ENCODE peak calls at places on chromosome 2, in five cellular contexts. One of them, this sample, is unnamed.
A peak's percentile ranks its signal among the peaks of the same experiment; 100 is the strongest.

GRCh38 chr2:71827146-71827874 is 320.4 kb downstream of the CYP26B1 start:
- DNase-seq in HL-60: no peak
- DNase-seq in astrocyte of the cerebellum: no peak
- DNase-seq in AG09309: no peak
- DNase-seq in fibroblast of villous mesenchyme: no peak
- DNase-seq in this sample: no peak

GRCh38 chr2:224671731-224672130 is 44.4 kb downstream of the CCDC195 start:
- DNase-seq in AG09309: no peak
- DNase-seq in HL-60: no peak
- DNase-seq in astrocyte of the cerebellum: no peak
- DNase-seq in fibroblast of villous mesenchyme: no peak
- DNase-seq in this sample: no peak

GRCh38 chr2:156800065-156800556 is 363.9 kb downstream of the GPD2 start:
- DNase-seq in astrocyte of the cerebellum: no peak
- DNase-seq in AG09309: no peak
- DNase-seq in HL-60: no peak
- DNase-seq in fibroblast of villous mesenchyme: no peak
- DNase-seq in this sample: no peak

GRCh38 chr2:98805412-98806265 is 74.7 kb upstream of the MGAT4A start:
- DNase-seq in AG09309: peak; percentile 41
- DNase-seq in astrocyte of the cerebellum: peak; percentile 15
- DNase-seq in HL-60: peak; percentile 100
- DNase-seq in fibroblast of villous mesenchyme: peak; percentile 34
- DNase-seq in this sample: peak; percentile 42

GRCh38 chr2:227816507-227817274 is 3.0 kb downstream of the CCL20 start:
- DNase-seq in fibroblast of villous mesenchyme: peak; percentile 71
- DNase-seq in AG09309: no peak
- DNase-seq in astrocyte of the cerebellum: peak; percentile 15
- DNase-seq in HL-60: peak; percentile 71
- DNase-seq in this sample: no peak

GRCh38 chr2:43300781-43301586 is 74.6 kb upstream of the ZFP36L2 start:
- DNase-seq in fibroblast of villous mesenchyme: no peak
- DNase-seq in HL-60: no peak
- DNase-seq in AG09309: no peak
- DNase-seq in astrocyte of the cerebellum: no peak
- DNase-seq in this sample: no peak

GRCh38 chr2:10352361-10352760 is 49.7 kb downstream of the HPCAL1 start:
- DNase-seq in HL-60: no peak
- DNase-seq in fibroblast of villous mesenchyme: no peak
- DNase-seq in AG09309: no peak
- DNase-seq in astrocyte of the cerebellum: no peak
- DNase-seq in this sample: no peak

GRCh38 chr2:120875431-120875830 is 139.8 kb downstream of the GLI2 start:
- DNase-seq in fibroblast of villous mesenchyme: peak; percentile 77
- DNase-seq in astrocyte of the cerebellum: no peak
- DNase-seq in HL-60: no peak
- DNase-seq in AG09309: no peak
- DNase-seq in this sample: no peak

GRCh38 chr2:122539920-122540319 is 784.5 kb downstream of the TSN start:
- DNase-seq in AG09309: no peak
- DNase-seq in astrocyte of the cerebellum: no peak
- DNase-seq in fibroblast of villous mesenchyme: no peak
- DNase-seq in HL-60: no peak
- DNase-seq in this sample: no peak

GRCh38 chr2:234495801-234496441 is 960 bp downstream of the ARL4C start:
- DNase-seq in HL-60: peak; percentile 7
- DNase-seq in astrocyte of the cerebellum: no peak
- DNase-seq in AG09309: no peak
- DNase-seq in fibroblast of villous mesenchyme: peak; percentile 29
- DNase-seq in this sample: no peak

GRCh38 chr2:217956895-217957457 is 45.8 kb downstream of the TNS1 start:
- DNase-seq in astrocyte of the cerebellum: no peak
- DNase-seq in HL-60: no peak
- DNase-seq in fibroblast of villous mesenchyme: no peak
- DNase-seq in AG09309: no peak
- DNase-seq in this sample: no peak

GRCh38 chr2:33420726-33421125 is 55.7 kb upstream of the RASGRP3 start:
- DNase-seq in astrocyte of the cerebellum: peak; percentile 31
- DNase-seq in fibroblast of villous mesenchyme: no peak
- DNase-seq in HL-60: no peak
- DNase-seq in AG09309: no peak
- DNase-seq in this sample: no peak

GRCh38 chr2:215137741-215138340 is 585 bp downstream of the ABCA12 start:
- DNase-seq in fibroblast of villous mesenchyme: peak; percentile 23
- DNase-seq in AG09309: no peak
- DNase-seq in HL-60: no peak
- DNase-seq in astrocyte of the cerebellum: peak; percentile 36
- DNase-seq in this sample: peak; percentile 21

GRCh38 chr2:854460-854859 is 96.2 kb upstream of the SNTG2 start:
- DNase-seq in AG09309: no peak
- DNase-seq in HL-60: no peak
- DNase-seq in astrocyte of the cerebellum: no peak
- DNase-seq in fibroblast of villous mesenchyme: peak; percentile 3
- DNase-seq in this sample: no peak

GRCh38 chr2:178997477-178997876 is 52.5 kb downstream of the CCDC141 start:
- DNase-seq in fibroblast of villous mesenchyme: no peak
- DNase-seq in HL-60: no peak
- DNase-seq in astrocyte of the cerebellum: no peak
- DNase-seq in AG09309: no peak
- DNase-seq in this sample: no peak

GRCh38 chr2:224645722-224646121 is 60.6 kb upstream of the CUL3 start:
- DNase-seq in fibroblast of villous mesenchyme: no peak
- DNase-seq in astrocyte of the cerebellum: no peak
- DNase-seq in AG09309: no peak
- DNase-seq in HL-60: no peak
- DNase-seq in this sample: no peak

GRCh38 chr2:177753682-177754475 is 318.7 kb downstream of the PDE11A start:
- DNase-seq in HL-60: peak; percentile 57
- DNase-seq in fibroblast of villous mesenchyme: peak; percentile 94
- DNase-seq in astrocyte of the cerebellum: peak; percentile 59
- DNase-seq in AG09309: peak; percentile 45
- DNase-seq in this sample: peak; percentile 69

GRCh38 chr2:238097988-238098853 is 1.9 kb upstream of the ESPNL start:
- DNase-seq in AG09309: no peak
- DNase-seq in astrocyte of the cerebellum: peak; percentile 36
- DNase-seq in HL-60: peak; percentile 65
- DNase-seq in fibroblast of villous mesenchyme: peak; percentile 78
- DNase-seq in this sample: peak; percentile 4

GRCh38 chr2:96207073-96207777 is 1.4 kb downstream of the STARD7 start:
- DNase-seq in HL-60: no peak
- DNase-seq in astrocyte of the cerebellum: no peak
- DNase-seq in fibroblast of villous mesenchyme: peak; percentile 55
- DNase-seq in AG09309: no peak
- DNase-seq in this sample: no peak

GRCh38 chr2:104870249-104870816 is 16.4 kb downstream of the POU3F3 start:
- DNase-seq in fibroblast of villous mesenchyme: no peak
- DNase-seq in astrocyte of the cerebellum: no peak
- DNase-seq in AG09309: no peak
- DNase-seq in HL-60: no peak
- DNase-seq in this sample: no peak

GRCh38 chr2:233449071-233449901 is 95.0 kb downstream of the DGKD start:
- DNase-seq in AG09309: no peak
- DNase-seq in HL-60: no peak
- DNase-seq in fibroblast of villous mesenchyme: peak; percentile 52
- DNase-seq in astrocyte of the cerebellum: peak; percentile 23
- DNase-seq in this sample: no peak

GRCh38 chr2:16014041-16014787 is 73.9 kb downstream of the MYCN start:
- DNase-seq in HL-60: no peak
- DNase-seq in AG09309: no peak
- DNase-seq in astrocyte of the cerebellum: no peak
- DNase-seq in fibroblast of villous mesenchyme: no peak
- DNase-seq in this sample: no peak

GRCh38 chr2:45128580-45128997 is 119.3 kb upstream of the SIX2 start:
- DNase-seq in fibroblast of villous mesenchyme: peak; percentile 91
- DNase-seq in astrocyte of the cerebellum: peak; percentile 80
- DNase-seq in AG09309: peak; percentile 89
- DNase-seq in HL-60: no peak
- DNase-seq in this sample: peak; percentile 96

GRCh38 chr2:44120428-44120827 is 48.2 kb upstream of the PPM1B start:
- DNase-seq in AG09309: peak; percentile 77
- DNase-seq in HL-60: peak; percentile 78
- DNase-seq in astrocyte of the cerebellum: peak; percentile 90
- DNase-seq in fibroblast of villous mesenchyme: peak; percentile 90
- DNase-seq in this sample: peak; percentile 49

GRCh38 chr2:54336977-54337255 is 80.9 kb upstream of the TSPYL6 start:
- DNase-seq in astrocyte of the cerebellum: no peak
- DNase-seq in fibroblast of villous mesenchyme: no peak
- DNase-seq in HL-60: no peak
- DNase-seq in AG09309: no peak
- DNase-seq in this sample: no peak

GRCh38 chr2:20855456-20855855 is 32.6 kb upstream of the LDAH start:
- DNase-seq in astrocyte of the cerebellum: no peak
- DNase-seq in AG09309: no peak
- DNase-seq in fibroblast of villous mesenchyme: no peak
- DNase-seq in HL-60: no peak
- DNase-seq in this sample: no peak

GRCh38 chr2:192885569-192886160 is 690.9 kb upstream of the TMEFF2 start:
- DNase-seq in AG09309: no peak
- DNase-seq in astrocyte of the cerebellum: no peak
- DNase-seq in HL-60: no peak
- DNase-seq in fibroblast of villous mesenchyme: no peak
- DNase-seq in this sample: no peak

GRCh38 chr2:13546131-13546530 is 829.4 kb downstream of the TRIB2 start:
- DNase-seq in fibroblast of villous mesenchyme: no peak
- DNase-seq in HL-60: no peak
- DNase-seq in AG09309: no peak
- DNase-seq in astrocyte of the cerebellum: no peak
- DNase-seq in this sample: no peak

GRCh38 chr2:209476367-209477191 is 52.7 kb downstream of the MAP2 start:
- DNase-seq in astrocyte of the cerebellum: peak; percentile 99
- DNase-seq in HL-60: no peak
- DNase-seq in AG09309: no peak
- DNase-seq in fibroblast of villous mesenchyme: peak; percentile 76
- DNase-seq in this sample: peak; percentile 86

GRCh38 chr2:70964596-70965386 is 13.6 kb upstream of the ANKRD53 start:
- DNase-seq in fibroblast of villous mesenchyme: peak; percentile 68
- DNase-seq in HL-60: peak; percentile 56
- DNase-seq in AG09309: no peak
- DNase-seq in astrocyte of the cerebellum: no peak
- DNase-seq in this sample: peak; percentile 20

GRCh38 chr2:100281521-100282438 is 40.5 kb downstream of the LONRF2 start:
- DNase-seq in fibroblast of villous mesenchyme: peak; percentile 81
- DNase-seq in HL-60: no peak
- DNase-seq in AG09309: no peak
- DNase-seq in astrocyte of the cerebellum: no peak
- DNase-seq in this sample: no peak

GRCh38 chr2:101768480-101769077 is 71.1 kb downstream of the MAP4K4 start:
- DNase-seq in astrocyte of the cerebellum: no peak
- DNase-seq in AG09309: no peak
- DNase-seq in fibroblast of villous mesenchyme: no peak
- DNase-seq in HL-60: no peak
- DNase-seq in this sample: no peak

GRCh38 chr2:37211212-37211611 is 14.9 kb downstream of the CEBPZOS start:
- DNase-seq in HL-60: no peak
- DNase-seq in astrocyte of the cerebellum: no peak
- DNase-seq in AG09309: no peak
- DNase-seq in fibroblast of villous mesenchyme: no peak
- DNase-seq in this sample: no peak

GRCh38 chr2:136130511-136130910 is 12.6 kb upstream of the CXCR4 start:
- DNase-seq in astrocyte of the cerebellum: no peak
- DNase-seq in HL-60: no peak
- DNase-seq in fibroblast of villous mesenchyme: no peak
- DNase-seq in AG09309: no peak
- DNase-seq in this sample: no peak
- H3K4me3 ChIP-seq in astrocyte of the cerebellum: no peak overlapping the region
- H3K4me3 ChIP-seq in HL-60: no peak overlapping the region
- H3K4me3 ChIP-seq in fibroblast of villous mesenchyme: no peak overlapping the region
- H3K4me3 ChIP-seq in AG09309: no peak overlapping the region
- H3K4me3 ChIP-seq in this sample: no peak overlapping the region

DNA sequence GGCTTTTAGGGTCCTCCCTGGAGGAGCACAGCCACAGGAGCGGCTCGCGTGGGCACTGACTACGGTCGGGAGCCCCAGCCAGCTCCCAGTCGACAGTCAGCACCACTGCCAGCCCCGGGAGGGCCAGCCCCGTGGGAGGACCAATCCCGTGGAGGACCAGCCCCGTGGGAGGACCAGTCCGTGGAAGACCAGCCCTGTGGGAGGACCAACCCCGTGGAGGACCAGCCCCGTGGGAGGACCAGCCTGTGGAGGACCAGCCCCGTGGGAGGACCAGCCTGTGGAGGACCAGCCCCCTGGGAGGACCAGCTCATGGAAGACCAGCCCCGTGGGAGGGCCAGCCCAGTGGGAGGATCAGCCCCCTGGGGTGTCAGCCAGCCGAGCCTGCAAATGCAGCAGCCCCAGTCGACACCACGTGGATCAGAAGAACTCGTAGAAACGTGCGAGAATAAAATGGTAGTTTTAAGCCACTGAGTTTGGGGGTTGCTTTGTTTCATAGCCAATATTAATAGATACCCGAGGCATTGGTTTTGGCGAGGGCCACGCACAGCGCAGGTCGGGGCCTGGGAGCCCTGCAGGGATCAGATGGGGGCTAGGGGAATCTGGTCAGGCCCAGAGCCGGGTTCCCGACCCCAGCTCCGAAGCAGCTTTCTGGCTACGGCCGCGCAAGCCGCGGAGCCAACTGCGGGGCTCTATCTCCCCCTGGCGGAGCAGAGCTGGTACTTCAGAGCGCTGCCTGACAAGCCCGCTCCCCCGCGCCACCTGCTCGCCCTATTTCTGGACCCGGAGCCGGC is 73.0 kb downstream of the TEX51 start:
- DNase-seq in fibroblast of villous mesenchyme: peak; percentile 61
- DNase-seq in astrocyte of the cerebellum: peak; percentile 6
- DNase-seq in HL-60: peak; percentile 69
- DNase-seq in AG09309: peak; percentile 7
- DNase-seq in this sample: no peak
- H3K4me3 ChIP-seq in fibroblast of villous mesenchyme: peak overlapping the region; percentile 52
- H3K4me3 ChIP-seq in astrocyte of the cerebellum: peak overlapping the region; percentile 32
- H3K4me3 ChIP-seq in HL-60: peak overlapping the region; percentile 26
- H3K4me3 ChIP-seq in AG09309: peak overlapping the region; percentile 49
- H3K4me3 ChIP-seq in this sample: peak overlapping the region; percentile 44

GRCh38 chr2:188381614-188382013 is 89.9 kb downstream of the GULP1 start:
- DNase-seq in astrocyte of the cerebellum: peak; percentile 32
- DNase-seq in fibroblast of villous mesenchyme: peak; percentile 74
- DNase-seq in HL-60: no peak
- DNase-seq in AG09309: peak; percentile 34
- DNase-seq in this sample: no peak
- H3K4me3 ChIP-seq in astrocyte of the cerebellum: no peak overlapping the region
- H3K4me3 ChIP-seq in fibroblast of villous mesenchyme: no peak overlapping the region
- H3K4me3 ChIP-seq in HL-60: no peak overlapping the region
- H3K4me3 ChIP-seq in AG09309: no peak overlapping the region
- H3K4me3 ChIP-seq in this sample: no peak overlapping the region

GRCh38 chr2:24220534-24221281 is 45.9 kb downstream of the FAM228A start:
- DNase-seq in HL-60: no peak
- DNase-seq in AG09309: no peak
- DNase-seq in astrocyte of the cerebellum: no peak
- DNase-seq in fibroblast of villous mesenchyme: no peak
- DNase-seq in this sample: no peak

GRCh38 chr2:24210106-24210455 is 35.2 kb downstream of the FAM228A start:
- DNase-seq in fibroblast of villous mesenchyme: no peak
- DNase-seq in astrocyte of the cerebellum: no peak
- DNase-seq in HL-60: no peak
- DNase-seq in AG09309: no peak
- DNase-seq in this sample: no peak

GRCh38 chr2:24210723-24211122 is 35.9 kb downstream of the FAM228A start:
- DNase-seq in astrocyte of the cerebellum: no peak
- DNase-seq in fibroblast of villous mesenchyme: no peak
- DNase-seq in HL-60: no peak
- DNase-seq in AG09309: no peak
- DNase-seq in this sample: no peak

GRCh38 chr2:24209389-24210105 is 34.7 kb downstream of the FAM228A start:
- DNase-seq in HL-60: peak; percentile 65
- DNase-seq in AG09309: no peak
- DNase-seq in fibroblast of villous mesenchyme: no peak
- DNase-seq in astrocyte of the cerebellum: no peak
- DNase-seq in this sample: no peak

GRCh38 chr2:24214880-24215279 is 40.0 kb downstream of the FAM228A start:
- DNase-seq in HL-60: no peak
- DNase-seq in astrocyte of the cerebellum: no peak
- DNase-seq in fibroblast of villous mesenchyme: no peak
- DNase-seq in AG09309: no peak
- DNase-seq in this sample: no peak
- H3K4me3 ChIP-seq in HL-60: no peak overlapping the region
- H3K4me3 ChIP-seq in astrocyte of the cerebellum: no peak overlapping the region
- H3K4me3 ChIP-seq in fibroblast of villous mesenchyme: no peak overlapping the region
- H3K4me3 ChIP-seq in AG09309: no peak overlapping the region
- H3K4me3 ChIP-seq in this sample: no peak overlapping the region

This sample was measured in skeletal muscle cell.